ENCODE peak calls at places on chromosomes 3 and 15, in four cellular contexts. O is SK-MEL-5, E is nucleus accumbens, F is AG09319. G is an unnamed sample.

GRCh38 chr3:134419214-134419965 is 45.1 kb upstream of the AMOTL2 start:
- DNase-seq in O (no peak), E (no peak), F (no peak), G (no peak)

GRCh38 chr3:117479095-117479494 is 769.5 kb downstream of the TUSC7 start:
- DNase-seq in F (no peak), O (no peak), E (no peak), G (no peak)

GRCh38 chr3:56940989-56941388 is 119.5 kb upstream of the SPATA12 start:
- DNase-seq in F (no peak), O (no peak), E (no peak), G (no peak)

GRCh38 chr3:37143821-37144220 is 30.6 kb downstream of the LRRFIP2 start:
- DNase-seq in F (no peak), O (no peak), E (no peak), G (no peak)

GRCh38 chr3:135927170-135927569 is 38.4 kb upstream of the PPP2R3A start:
- DNase-seq in O (peak), E (no peak), F (peak), G (no peak)

GRCh38 chr3:31095254-31095653 is 200.8 kb upstream of the GADL1 start:
- DNase-seq in E (no peak), F (no peak), O (no peak), G (no peak)

GRCh38 chr3:143775401-143775970 is 72.8 kb downstream of the SLC9A9 start:
- DNase-seq in F (no peak), E (no peak), O (peak), G (peak)

GRCh38 chr3:184815046-184815930 is 3.3 kb downstream of the VPS8 start:
- DNase-seq in E (no peak), O (no peak), F (peak), G (no peak)

GRCh38 chr3:38002291-38002876 is 11.8 kb downstream of the VILL start:
- DNase-seq in O (no peak), E (no peak), F (no peak), G (no peak)

GRCh38 chr3:148631124-148631903 is 66.4 kb upstream of the AGTR1 start:
- DNase-seq in E (no peak), F (no peak), O (peak), G (no peak)

GRCh38 chr3:71537211-71537611 is 46.3 kb downstream of the FOXP1 start:
- DNase-seq in O (no peak), E (no peak), F (peak), G (no peak)

GRCh38 chr3:23183731-23184130 is 19.4 kb upstream of the UBE2E2 start:
- DNase-seq in E (peak), F (no peak), O (peak), G (peak)

GRCh38 chr3:9976736-9977709 is 9.6 kb downstream of the EMC3 start:
- DNase-seq in O (peak), E (peak), F (peak), G (peak)

GRCh38 chr3:51319271-51319670 is 65.8 kb upstream of the MANF start:
- DNase-seq in E (no peak), O (no peak), F (no peak), G (no peak)

GRCh38 chr3:174958671-174959328 is 99.7 kb downstream of the NAALADL2 start:
- DNase-seq in F (no peak), O (no peak), E (no peak), G (no peak)

GRCh38 chr15:58139631-58140522 is 1.7 kb downstream of the AQP9 start:
- DNase-seq in O (no peak), F (no peak), E (no peak), G (no peak)

GRCh38 chr3:126264381-126264780 is 84.0 kb upstream of the ALDH1L1 start:
- DNase-seq in O (no peak), E (no peak), F (no peak), G (no peak)

GRCh38 chr3:16768956-16769355 is 115.8 kb upstream of the PLCL2 start:
- DNase-seq in E (no peak), F (no peak), O (no peak), G (no peak)

GRCh38 chr15:43226436-43227305 is 5.9 kb upstream of the EPB42 start:
- DNase-seq in O (no peak), E (no peak), F (no peak), G (no peak)

GRCh38 chr3:138449490-138449889 is 15.1 kb downstream of the ESYT3 start:
- DNase-seq in E (no peak), F (no peak), O (no peak), G (no peak)

GRCh38 chr3:53818221-53819162 is 27.7 kb downstream of the CHDH start:
- DNase-seq in E (no peak), O (no peak), F (no peak), G (no peak)

GRCh38 chr15:99450896-99451358 is 114.9 kb upstream of the MEF2A start:
- DNase-seq in O (no peak), F (no peak), E (no peak), G (peak)

GRCh38 chr15:40285151-40285898 is 2.5 kb upstream of the ANKRD63 start:
- DNase-seq in F (no peak), O (no peak), E (no peak), G (no peak)

G was measured in midbrain.